ENCODE peak calls at places on chromosomes 6 and 20, in five cellular contexts. One of them, this sample, is unnamed.

GRCh38 chr6:128704601-128705000 is 178.3 kb upstream of the LAMA2 start:
- DNase-seq in trophoblast cell: no peak
- DNase-seq in IMR-90: no peak
- DNase-seq in H1: no peak
- DNase-seq in mesendoderm: no peak
- DNase-seq in this sample: no peak

GRCh38 chr6:31718294-31718693 is 3.1 kb downstream of the LY6G6D start:
- DNase-seq in trophoblast cell: peak
- DNase-seq in IMR-90: no peak
- DNase-seq in H1: no peak
- DNase-seq in mesendoderm: peak
- DNase-seq in this sample: no peak

GRCh38 chr6:81808834-81809598 is 56.5 kb upstream of the TENT5A start:
- DNase-seq in trophoblast cell: no peak
- DNase-seq in IMR-90: no peak
- DNase-seq in H1: no peak
- DNase-seq in mesendoderm: no peak
- DNase-seq in this sample: peak

GRCh38 chr6:148225871-148226270 is 116.8 kb upstream of the SASH1 start:
- DNase-seq in trophoblast cell: no peak
- DNase-seq in IMR-90: no peak
- DNase-seq in H1: no peak
- DNase-seq in mesendoderm: no peak
- DNase-seq in this sample: no peak

GRCh38 chr20:49893242-49894072 is 21.9 kb downstream of the SPATA2 start:
- DNase-seq in trophoblast cell: peak
- DNase-seq in IMR-90: peak
- DNase-seq in H1: no peak
- DNase-seq in mesendoderm: no peak
- DNase-seq in this sample: no peak

GRCh38 chr6:34226066-34226465 is 10.6 kb upstream of the HMGA1 start:
- DNase-seq in trophoblast cell: no peak
- DNase-seq in IMR-90: no peak
- DNase-seq in H1: no peak
- DNase-seq in mesendoderm: no peak
- DNase-seq in this sample: no peak

GRCh38 chr20:15895126-15895525 is 678.1 kb downstream of the KIF16B start:
- DNase-seq in trophoblast cell: no peak
- DNase-seq in IMR-90: no peak
- DNase-seq in H1: no peak
- DNase-seq in mesendoderm: no peak
- DNase-seq in this sample: no peak

GRCh38 chr20:15976047-15976731 is 597.1 kb downstream of the KIF16B start:
- DNase-seq in trophoblast cell: peak
- DNase-seq in IMR-90: no peak
- DNase-seq in H1: peak
- DNase-seq in mesendoderm: peak
- DNase-seq in this sample: no peak

GRCh38 chr6:150887978-150888563 is 22.6 kb downstream of the MTHFD1L start:
- DNase-seq in trophoblast cell: no peak
- DNase-seq in IMR-90: no peak
- DNase-seq in H1: no peak
- DNase-seq in mesendoderm: no peak
- DNase-seq in this sample: no peak

GRCh38 chr20:24755411-24755922 is 193.6 kb upstream of the CST7 start:
- DNase-seq in trophoblast cell: no peak
- DNase-seq in IMR-90: no peak
- DNase-seq in H1: no peak
- DNase-seq in mesendoderm: no peak
- DNase-seq in this sample: peak

GRCh38 chr20:4808872-4809271 is 87.2 kb downstream of the PRND start:
- DNase-seq in trophoblast cell: peak
- DNase-seq in IMR-90: peak
- DNase-seq in H1: no peak
- DNase-seq in mesendoderm: no peak
- DNase-seq in this sample: no peak

GRCh38 chr6:107565165-107565723 is 75.3 kb downstream of the SOBP start:
- DNase-seq in trophoblast cell: peak
- DNase-seq in IMR-90: no peak
- DNase-seq in H1: no peak
- DNase-seq in mesendoderm: no peak
- DNase-seq in this sample: no peak

GRCh38 chr20:62372042-62372993 is 5.2 kb upstream of the LAMA5 start:
- DNase-seq in trophoblast cell: no peak
- DNase-seq in IMR-90: no peak
- DNase-seq in H1: no peak
- DNase-seq in mesendoderm: no peak
- DNase-seq in this sample: no peak
- H2BK120ac ChIP-seq in trophoblast cell: no peak
- H2BK120ac ChIP-seq in IMR-90: no peak
- H2BK120ac ChIP-seq in H1: no peak
- H2BK120ac ChIP-seq in mesendoderm: no peak
- H2BK120ac ChIP-seq in this sample: peak

DNA sequence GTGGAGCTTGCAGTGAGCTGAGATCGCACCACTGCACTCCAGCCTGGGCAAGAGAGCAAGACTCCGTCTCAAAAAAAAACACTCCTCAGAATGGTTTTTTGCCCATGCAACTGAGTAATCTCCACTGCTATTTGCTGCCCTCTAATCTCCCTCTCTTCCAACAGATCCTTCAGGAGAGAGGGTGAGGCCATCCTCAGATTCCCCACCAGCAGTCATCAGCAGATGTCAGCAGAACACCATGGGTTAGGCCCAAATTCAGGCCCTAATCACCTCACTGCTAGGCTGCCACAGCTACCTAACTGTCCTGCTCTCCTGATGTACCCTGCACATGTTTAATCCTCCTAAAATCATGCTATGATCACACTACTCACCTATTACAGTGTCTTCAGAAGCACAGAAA is 63.2 kb upstream of the BEND6 start:
- DNase-seq in trophoblast cell: no peak
- DNase-seq in IMR-90: peak
- DNase-seq in H1: no peak
- DNase-seq in mesendoderm: peak
- DNase-seq in this sample: no peak
- H2BK5ac ChIP-seq in trophoblast cell: no peak
- H2BK5ac ChIP-seq in IMR-90: peak
- H2BK5ac ChIP-seq in H1: no peak
- H2BK5ac ChIP-seq in mesendoderm: no peak
- H2BK5ac ChIP-seq in this sample: no peak

DNA sequence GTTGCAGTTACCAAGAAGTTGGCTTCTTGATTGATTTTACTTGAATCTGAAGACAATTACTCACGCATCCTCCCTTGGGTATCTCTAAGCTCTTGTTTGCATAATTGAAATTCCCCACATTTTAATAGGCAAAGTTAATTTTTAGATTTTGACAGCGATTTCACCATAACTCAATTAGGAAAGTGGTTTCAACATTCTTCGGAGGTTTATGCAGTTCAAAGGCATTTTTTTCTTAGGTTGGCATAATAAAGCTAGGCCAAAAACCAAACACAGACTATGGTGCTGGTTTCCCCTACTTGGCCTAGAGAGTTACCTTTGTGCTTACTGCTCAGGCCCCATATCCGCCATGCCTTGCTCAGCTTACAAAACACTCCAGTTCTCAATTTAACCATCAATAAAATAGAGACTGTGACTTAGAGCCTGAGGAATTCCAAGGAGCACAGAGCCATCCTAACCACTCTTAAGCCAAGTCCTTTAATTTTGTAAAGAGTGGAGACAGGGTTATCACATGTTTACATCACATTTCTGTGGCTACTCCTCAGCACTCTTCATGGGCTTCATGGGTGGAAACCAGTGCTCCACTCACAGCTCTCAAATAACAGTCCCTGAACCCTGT is 32.1 kb downstream of the LAMA4 start:
- DNase-seq in trophoblast cell: peak
- DNase-seq in IMR-90: peak
- DNase-seq in H1: no peak
- DNase-seq in mesendoderm: peak
- DNase-seq in this sample: peak
- H3K4me3 ChIP-seq in trophoblast cell: no peak
- H3K4me3 ChIP-seq in IMR-90: no peak
- H3K4me3 ChIP-seq in H1: no peak
- H3K4me3 ChIP-seq in mesendoderm: no peak
- H3K4me3 ChIP-seq in this sample: no peak

DNA sequence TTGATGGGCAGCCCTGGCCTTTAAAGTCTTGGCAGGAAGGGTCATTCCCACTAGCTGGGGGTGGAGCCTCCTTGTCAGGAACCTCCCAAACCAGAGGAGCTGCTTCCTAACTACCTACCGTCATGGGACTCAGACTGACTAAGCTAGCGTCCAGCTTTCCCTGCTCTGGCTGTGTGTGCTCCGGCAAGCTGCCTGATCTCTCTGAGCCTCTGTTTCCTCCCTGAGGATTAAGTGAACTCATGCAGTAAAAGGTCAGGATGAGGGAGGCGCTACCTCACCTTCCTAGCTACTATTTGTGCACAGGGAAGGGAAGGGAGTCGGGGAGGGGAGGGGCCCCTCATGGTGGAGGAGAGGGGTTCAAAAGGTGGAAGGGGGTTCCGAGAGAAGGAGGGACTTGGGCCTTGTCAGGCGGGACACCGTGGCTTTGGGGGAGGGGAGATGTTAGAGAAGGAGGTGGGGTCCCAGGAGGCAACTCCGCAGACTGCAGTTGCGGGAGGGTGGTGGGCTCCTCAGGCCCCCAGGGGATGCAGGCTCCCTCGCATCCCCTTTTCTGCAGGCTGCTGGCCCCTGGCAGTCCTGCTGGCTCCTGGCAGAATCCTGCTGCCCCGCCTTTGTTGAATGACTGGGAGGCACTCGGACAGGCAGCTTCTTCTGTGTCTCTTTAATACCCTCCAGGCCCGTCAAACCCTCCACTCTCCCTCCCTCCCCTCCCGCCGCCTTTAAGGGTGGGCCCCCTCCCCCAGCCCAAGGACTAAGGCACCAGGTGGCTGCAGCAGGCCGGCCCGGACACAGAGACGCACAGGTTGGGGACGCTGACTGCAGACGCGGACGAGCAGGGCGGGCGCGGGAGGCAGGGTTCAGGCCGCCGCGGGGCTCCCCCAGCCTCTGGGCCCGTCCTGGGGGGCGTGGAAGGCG is 9.6 kb downstream of the DUSP15 start:
- DNase-seq in trophoblast cell: peak
- DNase-seq in IMR-90: no peak
- DNase-seq in H1: no peak
- DNase-seq in mesendoderm: peak
- DNase-seq in this sample: no peak
- H2BK120ac ChIP-seq in trophoblast cell: no peak
- H2BK120ac ChIP-seq in IMR-90: no peak
- H2BK120ac ChIP-seq in H1: no peak
- H2BK120ac ChIP-seq in mesendoderm: no peak
- H2BK120ac ChIP-seq in this sample: no peak